ENCODE peak calls at places on chromosomes 7 and 10, in eight cellular contexts. Y is effector memory CD4-positive, alpha-beta T cell; R is esophagus muscularis mucosa; Q is small intestine; V is prostate gland; O is ovary; P is lower lobe of right lung; I is AG09309. H is an unnamed sample.

GRCh38 chr10:102802920-102803534 is 34.2 kb downstream of the CYP17A1 start:
- DNase-seq in Q (no peak), V (no peak), Y (no peak), P (no peak), R (no peak), O (peak; percentile 44), I (peak; percentile 82), H (peak; percentile 89)

GRCh38 chr7:112271162-112271561 is 64.7 kb downstream of the ZNF277 start:
- DNase-seq in I (no peak), V (no peak), Q (no peak), P (no peak), R (no peak), O (no peak), Y (no peak), H (no peak)

GRCh38 chr7:51356849-51357516 is 40.4 kb upstream of the COBL start:
- DNase-seq in P (no peak), Q (peak; percentile 10), Y (no peak), V (peak; percentile 48), O (no peak), I (no peak), R (no peak), H (no peak)

GRCh38 chr10:43093423-43094090 is 16.7 kb downstream of the RET start:
- DNase-seq in V (peak; percentile 25), O (no peak), Q (no peak), I (no peak), R (no peak), P (no peak), Y (no peak), H (no peak)

GRCh38 chr10:24589265-24589664 is 134.4 kb downstream of the ARHGAP21 start:
- DNase-seq in Q (no peak), R (no peak), P (no peak), I (no peak), Y (no peak), O (no peak), V (no peak), H (no peak)

GRCh38 chr7:21300692-21301091 is 127.2 kb upstream of the SP4 start:
- DNase-seq in V (no peak), O (no peak), P (no peak), Q (no peak), I (no peak), R (no peak), Y (no peak), H (no peak)

GRCh38 chr10:127161482-127161881 is 34.9 kb downstream of the INSYN2A start:
- DNase-seq in I (no peak), R (no peak), V (no peak), Q (no peak), P (no peak), Y (no peak), O (no peak), H (no peak)

GRCh38 chr10:129963831-129964501 is at the start of gene EBF3:
- DNase-seq in O (peak; percentile 65), Q (peak; percentile 9), V (peak; percentile 44), Y (peak; percentile 15), R (no peak), I (no peak), P (peak; percentile 54), H (no peak)

GRCh38 chr7:50358306-50358705 is 53.8 kb downstream of the IKZF1 start:
- DNase-seq in I (no peak), Y (no peak), Q (no peak), R (no peak), O (no peak), P (no peak), V (no peak), H (no peak)

GRCh38 chr7:2202361-2202761 is 30.4 kb downstream of the MAD1L1 start:
- DNase-seq in Y (no peak), O (no peak), P (no peak), R (no peak), I (no peak), Q (no peak), V (no peak), H (no peak)

GRCh38 chr10:12348870-12349627 is at the start of gene CAMK1D:
- DNase-seq in O (peak; percentile 84), V (peak; percentile 77), Y (peak; percentile 86), R (peak; percentile 96), I (peak; percentile 21), Q (peak; percentile 73), P (peak; percentile 90), H (peak; percentile 26)

GRCh38 chr7:106284516-106285050 is at the start of gene NAMPT:
- DNase-seq in V (peak; percentile 44), R (no peak), I (no peak), Q (peak; percentile 22), Y (no peak), P (peak; percentile 72), O (peak; percentile 71), H (no peak)

GRCh38 chr10:68562666-68563522 is 2.8 kb downstream of the TET1 start:
- DNase-seq in O (no peak), P (no peak), Y (no peak), Q (no peak), V (no peak), I (no peak), R (no peak), H (peak; percentile 23)

GRCh38 chr7:139084709-139085108 is 24.8 kb downstream of the ZC3HAV1 start:
- DNase-seq in O (no peak), R (no peak), P (no peak), V (no peak), I (no peak), Q (no peak), Y (no peak), H (no peak)

DNA sequence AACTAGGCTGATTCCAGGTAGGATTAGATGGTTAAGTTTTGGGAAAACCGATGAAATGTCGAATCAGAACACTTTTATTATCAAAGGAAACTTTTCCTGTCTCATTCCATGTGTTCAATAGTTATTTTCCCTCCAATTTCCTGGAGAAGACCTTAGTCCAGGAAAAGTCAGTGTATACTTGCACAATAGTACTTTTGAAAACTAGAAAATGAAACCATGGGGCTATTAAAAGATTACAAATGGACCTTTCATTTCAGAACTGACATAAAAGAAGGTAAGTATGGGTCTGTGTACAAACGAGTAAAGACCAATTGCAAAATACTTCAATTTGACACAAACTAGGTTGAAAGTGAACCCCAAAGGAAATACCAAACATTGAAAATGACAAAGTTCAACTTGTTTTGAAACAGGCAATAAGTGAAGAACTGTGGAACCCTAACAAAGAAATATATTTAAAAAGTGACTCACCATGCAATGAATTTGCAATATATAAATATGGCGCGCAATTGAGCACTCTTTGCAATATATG is 2.1 kb downstream of the AVPI1 start:
- DNase-seq in Q (peak; percentile 64), P (no peak), R (no peak), Y (no peak), V (no peak), O (no peak), I (no peak), H (peak; percentile 45)
- H3K4me3 ChIP-seq in Q (no peak overlapping the region), P (peak overlapping the region; percentile 79), R (peak overlapping the region; percentile 77), Y (no peak overlapping the region), V (peak overlapping the region; percentile 51), O (peak overlapping the region; percentile 86), I (peak overlapping the region; percentile 47), H (peak overlapping the region; percentile 88)

DNA sequence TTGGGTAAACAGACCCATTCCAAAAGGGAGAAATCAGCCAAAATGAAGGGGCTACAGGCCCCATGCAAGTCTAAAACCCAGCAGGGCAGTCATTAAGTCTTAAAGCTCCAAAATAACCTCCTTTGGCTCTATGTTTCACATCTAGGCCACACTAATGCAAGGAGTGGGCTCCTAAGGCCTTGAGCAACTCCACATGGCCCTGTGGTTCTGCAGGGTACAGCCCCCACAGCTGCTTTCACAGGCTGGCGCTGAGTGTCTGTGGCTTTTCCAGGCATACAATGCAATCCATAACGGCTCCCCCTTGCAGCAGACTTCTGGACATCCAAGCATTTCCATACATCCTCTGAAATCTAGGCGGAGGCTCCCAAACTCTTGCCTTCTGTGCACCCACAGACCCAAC is 9.0 kb downstream of the TMEM243 start:
- DNase-seq in R (no peak), P (no peak), I (no peak), V (no peak), O (no peak), Q (no peak), Y (no peak), H (no peak)
- H3K4me3 ChIP-seq in R (no peak overlapping the region), P (no peak overlapping the region), I (no peak overlapping the region), V (no peak overlapping the region), O (no peak overlapping the region), Q (no peak overlapping the region), Y (no peak overlapping the region), H (no peak overlapping the region)

DNA sequence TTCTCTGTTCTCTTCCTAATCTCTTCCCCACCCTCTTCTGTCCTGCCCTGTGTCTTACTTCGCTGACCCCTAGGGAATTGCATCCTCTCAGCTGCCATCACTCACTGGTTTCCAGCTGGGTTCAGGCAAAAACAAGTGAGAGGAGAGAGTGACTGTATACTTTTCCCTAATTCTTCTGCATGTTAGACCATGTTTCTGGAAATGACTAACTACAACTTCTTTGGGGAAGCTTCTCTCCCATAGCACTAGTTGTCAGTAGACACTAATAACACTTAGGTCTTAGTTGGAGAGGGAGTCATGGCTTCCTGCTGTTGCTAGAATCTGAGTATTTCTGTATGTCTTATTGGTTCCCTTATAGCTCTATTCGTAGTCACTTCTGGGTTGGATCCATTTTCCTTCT is 299.0 kb upstream of the FZD1 start:
- DNase-seq in R (no peak), O (no peak), I (no peak), P (no peak), V (no peak), Y (no peak), Q (no peak), H (peak; percentile 75)
- H3K4me3 ChIP-seq in R (no peak overlapping the region), O (no peak overlapping the region), I (no peak overlapping the region), P (no peak overlapping the region), V (no peak overlapping the region), Y (no peak overlapping the region), Q (no peak overlapping the region), H (no peak overlapping the region)

GRCh38 chr10:99234067-99234738 is 1.4 kb downstream of the HPSE2 start:
- DNase-seq in V (peak; percentile 39), I (no peak), R (no peak), O (no peak), P (peak; percentile 86), Q (peak; percentile 18), Y (no peak), H (peak; percentile 13)

GRCh38 chr10:99235872-99236626 is 397 bp upstream of the HPSE2 start:
- DNase-seq in V (no peak), I (no peak), P (no peak), O (no peak), Q (no peak), R (no peak), Y (no peak), H (no peak)

GRCh38 chr10:99235469-99235871 is at the start of gene HPSE2:
- DNase-seq in P (no peak), R (no peak), O (no peak), V (no peak), Q (no peak), I (no peak), Y (no peak), H (no peak)

GRCh38 chr10:99233680-99234018 is 2.0 kb downstream of the HPSE2 start:
- DNase-seq in R (no peak), O (no peak), Q (no peak), V (no peak), P (peak; percentile 55), I (no peak), Y (no peak), H (no peak)

DNA sequence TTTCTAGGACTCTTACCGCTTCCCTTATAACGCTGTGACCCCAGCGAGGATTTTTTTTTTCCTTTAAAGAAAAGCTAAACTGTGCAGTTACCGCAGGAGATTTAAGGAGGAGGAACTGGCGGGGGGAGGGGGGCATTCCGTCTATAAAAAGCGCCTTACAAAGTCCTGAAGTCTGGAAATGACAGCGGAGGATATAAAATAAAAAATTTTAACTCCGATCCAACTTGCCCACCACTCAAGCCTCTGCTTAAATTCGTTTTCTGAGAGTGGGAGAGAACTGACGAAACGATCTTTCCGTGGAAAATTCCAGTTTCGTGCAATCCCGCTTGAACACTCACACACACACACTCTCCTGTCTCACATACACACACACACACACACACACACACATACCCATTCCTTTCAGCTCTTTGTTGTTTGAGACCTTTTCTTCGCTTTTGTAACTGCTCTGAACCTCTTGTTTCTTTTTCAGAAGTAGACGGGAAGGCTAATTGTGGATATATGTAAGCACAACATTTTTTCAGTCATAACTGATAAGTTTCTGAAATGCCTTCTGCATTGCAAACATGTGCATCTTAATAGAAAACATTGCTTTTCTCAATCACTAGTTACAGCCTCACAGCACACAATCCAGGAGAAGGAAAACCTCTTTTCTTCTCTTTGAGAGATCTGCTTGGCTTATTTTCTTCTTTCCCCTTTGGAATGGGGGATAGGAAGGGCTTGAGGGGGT is 748 bp downstream of the HPSE2 start:
- DNase-seq in Q (no peak), R (no peak), Y (no peak), P (no peak), V (no peak), I (no peak), O (no peak), H (no peak)
- H3K4me3 ChIP-seq in Q (peak overlapping the region; percentile 7), R (peak overlapping the region; percentile 62), Y (no peak overlapping the region), P (peak overlapping the region; percentile 55), V (peak overlapping the region; percentile 21), I (peak overlapping the region; percentile 62), O (peak overlapping the region; percentile 48), H (no peak overlapping the region)